ENCODE peak calls at places on chromosomes 11 and 22, in five cellular contexts. One of them, this sample, is unnamed.
A peak's percentile ranks its signal among the peaks of the same experiment; 100 is the strongest.

GRCh38 chr11:112694244-112694643 is 267.0 kb upstream of the NCAM1 start:
- DNase-seq in iris pigment epithelial cell: no peak
- DNase-seq in GM12865: no peak
- DNase-seq in activated effector memory CD4-positive, alpha-beta T cell treated with anti-CD3 and anti-CD28 coated beads, Interleukin-2, amount 50 U/mL, for 16 hours: no peak
- DNase-seq in mammary epithelial cell: peak; percentile 33
- DNase-seq in this sample: no peak

GRCh38 chr11:47766363-47767227 is 546 bp downstream of the FNBP4 start:
- DNase-seq in iris pigment epithelial cell: peak; percentile 72
- DNase-seq in mammary epithelial cell: peak; percentile 70
- DNase-seq in activated effector memory CD4-positive, alpha-beta T cell treated with anti-CD3 and anti-CD28 coated beads, Interleukin-2, amount 50 U/mL, for 16 hours: peak; percentile 91
- DNase-seq in GM12865: peak; percentile 82
- DNase-seq in this sample: peak; percentile 72

GRCh38 chr22:35109613-35110012 is 43.7 kb downstream of the ISX start:
- DNase-seq in mammary epithelial cell: no peak
- DNase-seq in GM12865: no peak
- DNase-seq in activated effector memory CD4-positive, alpha-beta T cell treated with anti-CD3 and anti-CD28 coated beads, Interleukin-2, amount 50 U/mL, for 16 hours: no peak
- DNase-seq in iris pigment epithelial cell: no peak
- DNase-seq in this sample: no peak

GRCh38 chr11:18775492-18776292 is 15.9 kb downstream of the PTPN5 start:
- DNase-seq in mammary epithelial cell: peak; percentile 31
- DNase-seq in activated effector memory CD4-positive, alpha-beta T cell treated with anti-CD3 and anti-CD28 coated beads, Interleukin-2, amount 50 U/mL, for 16 hours: peak; percentile 83
- DNase-seq in iris pigment epithelial cell: peak; percentile 54
- DNase-seq in GM12865: peak; percentile 81
- DNase-seq in this sample: peak; percentile 21

GRCh38 chr22:21594865-21595452 is 27.4 kb downstream of the UBE2L3 start:
- DNase-seq in iris pigment epithelial cell: peak; percentile 21
- DNase-seq in activated effector memory CD4-positive, alpha-beta T cell treated with anti-CD3 and anti-CD28 coated beads, Interleukin-2, amount 50 U/mL, for 16 hours: no peak
- DNase-seq in GM12865: no peak
- DNase-seq in mammary epithelial cell: no peak
- DNase-seq in this sample: no peak

GRCh38 chr22:18947905-18948304 is 11.8 kb upstream of the PRODH start:
- DNase-seq in iris pigment epithelial cell: no peak
- DNase-seq in GM12865: no peak
- DNase-seq in activated effector memory CD4-positive, alpha-beta T cell treated with anti-CD3 and anti-CD28 coated beads, Interleukin-2, amount 50 U/mL, for 16 hours: peak; percentile 30
- DNase-seq in mammary epithelial cell: no peak
- DNase-seq in this sample: no peak

GRCh38 chr11:130181295-130182272 is 22.0 kb downstream of the ST14 start:
- DNase-seq in activated effector memory CD4-positive, alpha-beta T cell treated with anti-CD3 and anti-CD28 coated beads, Interleukin-2, amount 50 U/mL, for 16 hours: no peak
- DNase-seq in iris pigment epithelial cell: peak; percentile 84
- DNase-seq in GM12865: peak; percentile 45
- DNase-seq in mammary epithelial cell: peak; percentile 76
- DNase-seq in this sample: no peak

GRCh38 chr22:17733484-17733883 is 40.8 kb downstream of the BID start:
- DNase-seq in mammary epithelial cell: no peak
- DNase-seq in GM12865: no peak
- DNase-seq in iris pigment epithelial cell: peak; percentile 20
- DNase-seq in activated effector memory CD4-positive, alpha-beta T cell treated with anti-CD3 and anti-CD28 coated beads, Interleukin-2, amount 50 U/mL, for 16 hours: no peak
- DNase-seq in this sample: no peak

GRCh38 chr11:11555228-11555627 is 66.6 kb downstream of the GALNT18 start:
- DNase-seq in activated effector memory CD4-positive, alpha-beta T cell treated with anti-CD3 and anti-CD28 coated beads, Interleukin-2, amount 50 U/mL, for 16 hours: no peak
- DNase-seq in GM12865: no peak
- DNase-seq in mammary epithelial cell: no peak
- DNase-seq in iris pigment epithelial cell: no peak
- DNase-seq in this sample: no peak

GRCh38 chr11:35873721-35874120 is 70.1 kb upstream of the LDLRAD3 start:
- DNase-seq in mammary epithelial cell: no peak
- DNase-seq in GM12865: no peak
- DNase-seq in iris pigment epithelial cell: no peak
- DNase-seq in activated effector memory CD4-positive, alpha-beta T cell treated with anti-CD3 and anti-CD28 coated beads, Interleukin-2, amount 50 U/mL, for 16 hours: no peak
- DNase-seq in this sample: no peak

GRCh38 chr11:35259529-35259928 is 120.6 kb downstream of the CD44 start:
- DNase-seq in activated effector memory CD4-positive, alpha-beta T cell treated with anti-CD3 and anti-CD28 coated beads, Interleukin-2, amount 50 U/mL, for 16 hours: no peak
- DNase-seq in GM12865: no peak
- DNase-seq in mammary epithelial cell: no peak
- DNase-seq in iris pigment epithelial cell: no peak
- DNase-seq in this sample: no peak

GRCh38 chr11:77167791-77168190 is 39.7 kb downstream of the MYO7A start:
- DNase-seq in mammary epithelial cell: no peak
- DNase-seq in GM12865: no peak
- DNase-seq in activated effector memory CD4-positive, alpha-beta T cell treated with anti-CD3 and anti-CD28 coated beads, Interleukin-2, amount 50 U/mL, for 16 hours: no peak
- DNase-seq in iris pigment epithelial cell: no peak
- DNase-seq in this sample: no peak

GRCh38 chr11:6377902-6378694 is 12.2 kb upstream of the SMPD1 start:
- DNase-seq in GM12865: peak; percentile 15
- DNase-seq in iris pigment epithelial cell: no peak
- DNase-seq in mammary epithelial cell: no peak
- DNase-seq in activated effector memory CD4-positive, alpha-beta T cell treated with anti-CD3 and anti-CD28 coated beads, Interleukin-2, amount 50 U/mL, for 16 hours: no peak
- DNase-seq in this sample: no peak

GRCh38 chr11:104934594-104934993 is 33.8 kb downstream of the CASP4 start:
- DNase-seq in activated effector memory CD4-positive, alpha-beta T cell treated with anti-CD3 and anti-CD28 coated beads, Interleukin-2, amount 50 U/mL, for 16 hours: no peak
- DNase-seq in iris pigment epithelial cell: no peak
- DNase-seq in mammary epithelial cell: no peak
- DNase-seq in GM12865: no peak
- DNase-seq in this sample: no peak

GRCh38 chr11:67628710-67629385 is 889 bp downstream of the NUDT8 start:
- DNase-seq in activated effector memory CD4-positive, alpha-beta T cell treated with anti-CD3 and anti-CD28 coated beads, Interleukin-2, amount 50 U/mL, for 16 hours: no peak
- DNase-seq in GM12865: no peak
- DNase-seq in iris pigment epithelial cell: no peak
- DNase-seq in mammary epithelial cell: no peak
- DNase-seq in this sample: no peak

GRCh38 chr11:112610996-112611795 is 350.0 kb upstream of the NCAM1 start:
- DNase-seq in mammary epithelial cell: peak; percentile 57
- DNase-seq in GM12865: no peak
- DNase-seq in activated effector memory CD4-positive, alpha-beta T cell treated with anti-CD3 and anti-CD28 coated beads, Interleukin-2, amount 50 U/mL, for 16 hours: no peak
- DNase-seq in iris pigment epithelial cell: peak; percentile 37
- DNase-seq in this sample: no peak

GRCh38 chr22:46803031-46803880 is 40.8 kb downstream of the TBC1D22A start:
- DNase-seq in mammary epithelial cell: peak; percentile 23
- DNase-seq in activated effector memory CD4-positive, alpha-beta T cell treated with anti-CD3 and anti-CD28 coated beads, Interleukin-2, amount 50 U/mL, for 16 hours: peak; percentile 88
- DNase-seq in GM12865: peak; percentile 81
- DNase-seq in iris pigment epithelial cell: peak; percentile 17
- DNase-seq in this sample: peak; percentile 57

GRCh38 chr11:118843518-118843917 is 40.2 kb upstream of the CXCR5 start:
- DNase-seq in mammary epithelial cell: no peak
- DNase-seq in activated effector memory CD4-positive, alpha-beta T cell treated with anti-CD3 and anti-CD28 coated beads, Interleukin-2, amount 50 U/mL, for 16 hours: no peak
- DNase-seq in GM12865: no peak
- DNase-seq in iris pigment epithelial cell: no peak
- DNase-seq in this sample: no peak

GRCh38 chr22:39252461-39253391 is 7.9 kb upstream of the PDGFB start:
- DNase-seq in activated effector memory CD4-positive, alpha-beta T cell treated with anti-CD3 and anti-CD28 coated beads, Interleukin-2, amount 50 U/mL, for 16 hours: no peak
- DNase-seq in mammary epithelial cell: no peak
- DNase-seq in iris pigment epithelial cell: no peak
- DNase-seq in GM12865: no peak
- DNase-seq in this sample: no peak

GRCh38 chr11:44528103-44528502 is 37.4 kb upstream of the CD82 start:
- DNase-seq in mammary epithelial cell: no peak
- DNase-seq in iris pigment epithelial cell: no peak
- DNase-seq in activated effector memory CD4-positive, alpha-beta T cell treated with anti-CD3 and anti-CD28 coated beads, Interleukin-2, amount 50 U/mL, for 16 hours: no peak
- DNase-seq in GM12865: no peak
- DNase-seq in this sample: no peak

GRCh38 chr22:46030241-46030880 is 53.4 kb upstream of the WNT7B start:
- DNase-seq in iris pigment epithelial cell: no peak
- DNase-seq in GM12865: no peak
- DNase-seq in mammary epithelial cell: no peak
- DNase-seq in activated effector memory CD4-positive, alpha-beta T cell treated with anti-CD3 and anti-CD28 coated beads, Interleukin-2, amount 50 U/mL, for 16 hours: peak; percentile 37
- DNase-seq in this sample: no peak

GRCh38 chr11:6061475-6061874 is 30.9 kb upstream of the OR56A1 start:
- DNase-seq in mammary epithelial cell: no peak
- DNase-seq in activated effector memory CD4-positive, alpha-beta T cell treated with anti-CD3 and anti-CD28 coated beads, Interleukin-2, amount 50 U/mL, for 16 hours: no peak
- DNase-seq in iris pigment epithelial cell: no peak
- DNase-seq in GM12865: no peak
- DNase-seq in this sample: no peak

GRCh38 chr11:31199403-31199802 is 170.1 kb downstream of the DCDC1 start:
- DNase-seq in activated effector memory CD4-positive, alpha-beta T cell treated with anti-CD3 and anti-CD28 coated beads, Interleukin-2, amount 50 U/mL, for 16 hours: no peak
- DNase-seq in iris pigment epithelial cell: no peak
- DNase-seq in mammary epithelial cell: no peak
- DNase-seq in GM12865: no peak
- DNase-seq in this sample: no peak

GRCh38 chr11:58530236-58530635 is 22.3 kb upstream of the OR5B21 start:
- DNase-seq in activated effector memory CD4-positive, alpha-beta T cell treated with anti-CD3 and anti-CD28 coated beads, Interleukin-2, amount 50 U/mL, for 16 hours: no peak
- DNase-seq in mammary epithelial cell: no peak
- DNase-seq in iris pigment epithelial cell: no peak
- DNase-seq in GM12865: no peak
- DNase-seq in this sample: no peak

This sample was measured in activated T-helper 9 cell treated with anti-CD3 and anti-CD28 coated beads, Interleukin-2, amount 50 U/mL, for 16 hours.